ENCODE peak calls at places on chromosomes 11 and 22, in seven cellular contexts. One of them, this sample, is unnamed.

GRCh38 chr11:11558826-11559225 is 63.0 kb downstream of the GALNT18 start:
- DNase-seq in AG08396: no peak
- DNase-seq in iris pigment epithelial cell: no peak
- DNase-seq in retina: no peak
- DNase-seq in activated CD4-positive, alpha-beta T cell treated with anti-CD3 and anti-CD28 coated beads for 36 hours: no peak
- DNase-seq in ACHN: peak
- DNase-seq in MCF 10A: no peak
- DNase-seq in this sample: peak

GRCh38 chr11:128424867-128425285 is 162.5 kb downstream of the ETS1 start:
- DNase-seq in AG08396: peak
- DNase-seq in iris pigment epithelial cell: no peak
- DNase-seq in retina: peak
- DNase-seq in activated CD4-positive, alpha-beta T cell treated with anti-CD3 and anti-CD28 coated beads for 36 hours: no peak
- DNase-seq in ACHN: no peak
- DNase-seq in MCF 10A: no peak
- DNase-seq in this sample: no peak

GRCh38 chr11:134380785-134381184 is 31.3 kb downstream of the B3GAT1 start:
- DNase-seq in AG08396: no peak
- DNase-seq in iris pigment epithelial cell: no peak
- DNase-seq in retina: no peak
- DNase-seq in activated CD4-positive, alpha-beta T cell treated with anti-CD3 and anti-CD28 coated beads for 36 hours: no peak
- DNase-seq in ACHN: no peak
- DNase-seq in MCF 10A: no peak
- DNase-seq in this sample: no peak

GRCh38 chr11:62905927-62906531 is 15.1 kb downstream of the CHRM1 start:
- DNase-seq in AG08396: peak
- DNase-seq in iris pigment epithelial cell: peak
- DNase-seq in retina: peak
- DNase-seq in activated CD4-positive, alpha-beta T cell treated with anti-CD3 and anti-CD28 coated beads for 36 hours: peak
- DNase-seq in ACHN: peak
- DNase-seq in MCF 10A: peak
- DNase-seq in this sample: peak

GRCh38 chr11:78801161-78801884 is 226.7 kb upstream of the NARS2 start:
- DNase-seq in AG08396: peak
- DNase-seq in iris pigment epithelial cell: peak
- DNase-seq in retina: no peak
- DNase-seq in activated CD4-positive, alpha-beta T cell treated with anti-CD3 and anti-CD28 coated beads for 36 hours: no peak
- DNase-seq in ACHN: no peak
- DNase-seq in MCF 10A: peak
- DNase-seq in this sample: peak

GRCh38 chr22:38864361-38865191 is 7.4 kb downstream of the CBX6 start:
- DNase-seq in AG08396: no peak
- DNase-seq in iris pigment epithelial cell: no peak
- DNase-seq in retina: peak
- DNase-seq in activated CD4-positive, alpha-beta T cell treated with anti-CD3 and anti-CD28 coated beads for 36 hours: peak
- DNase-seq in ACHN: no peak
- DNase-seq in MCF 10A: no peak
- DNase-seq in this sample: no peak

GRCh38 chr22:37403267-37403960 is 23.9 kb downstream of the ELFN2 start:
- DNase-seq in AG08396: no peak
- DNase-seq in iris pigment epithelial cell: no peak
- DNase-seq in retina: peak
- DNase-seq in activated CD4-positive, alpha-beta T cell treated with anti-CD3 and anti-CD28 coated beads for 36 hours: no peak
- DNase-seq in ACHN: no peak
- DNase-seq in MCF 10A: no peak
- DNase-seq in this sample: no peak

GRCh38 chr11:118295834-118296454 is 8.6 kb upstream of the CD3E start:
- DNase-seq in AG08396: no peak
- DNase-seq in iris pigment epithelial cell: peak
- DNase-seq in retina: no peak
- DNase-seq in activated CD4-positive, alpha-beta T cell treated with anti-CD3 and anti-CD28 coated beads for 36 hours: peak
- DNase-seq in ACHN: peak
- DNase-seq in MCF 10A: peak
- DNase-seq in this sample: peak

GRCh38 chr11:81989093-81989492 is 744.6 kb downstream of the FAM181B start:
- DNase-seq in AG08396: peak
- DNase-seq in iris pigment epithelial cell: no peak
- DNase-seq in retina: no peak
- DNase-seq in activated CD4-positive, alpha-beta T cell treated with anti-CD3 and anti-CD28 coated beads for 36 hours: no peak
- DNase-seq in ACHN: no peak
- DNase-seq in MCF 10A: peak
- DNase-seq in this sample: peak

GRCh38 chr11:8745431-8745986 is 62.9 kb downstream of the RPL27A start:
- DNase-seq in AG08396: no peak
- DNase-seq in iris pigment epithelial cell: no peak
- DNase-seq in retina: no peak
- DNase-seq in activated CD4-positive, alpha-beta T cell treated with anti-CD3 and anti-CD28 coated beads for 36 hours: no peak
- DNase-seq in ACHN: no peak
- DNase-seq in MCF 10A: no peak
- DNase-seq in this sample: no peak

GRCh38 chr11:10906521-10906920 is 48.7 kb upstream of the ZBED5 start:
- DNase-seq in AG08396: peak
- DNase-seq in iris pigment epithelial cell: no peak
- DNase-seq in retina: no peak
- DNase-seq in activated CD4-positive, alpha-beta T cell treated with anti-CD3 and anti-CD28 coated beads for 36 hours: no peak
- DNase-seq in ACHN: no peak
- DNase-seq in MCF 10A: peak
- DNase-seq in this sample: no peak

GRCh38 chr11:134554861-134555260 is 142.8 kb upstream of the B3GAT1 start:
- DNase-seq in AG08396: no peak
- DNase-seq in iris pigment epithelial cell: no peak
- DNase-seq in retina: no peak
- DNase-seq in activated CD4-positive, alpha-beta T cell treated with anti-CD3 and anti-CD28 coated beads for 36 hours: no peak
- DNase-seq in ACHN: no peak
- DNase-seq in MCF 10A: no peak
- DNase-seq in this sample: no peak

GRCh38 chr11:65459552-65459951 is 37.0 kb downstream of the NEAT1 start:
- DNase-seq in AG08396: no peak
- DNase-seq in iris pigment epithelial cell: no peak
- DNase-seq in retina: no peak
- DNase-seq in activated CD4-positive, alpha-beta T cell treated with anti-CD3 and anti-CD28 coated beads for 36 hours: no peak
- DNase-seq in ACHN: no peak
- DNase-seq in MCF 10A: no peak
- DNase-seq in this sample: no peak

GRCh38 chr22:43795320-43795719 is 16.8 kb downstream of the EFCAB6 start:
- DNase-seq in AG08396: no peak
- DNase-seq in iris pigment epithelial cell: no peak
- DNase-seq in retina: no peak
- DNase-seq in activated CD4-positive, alpha-beta T cell treated with anti-CD3 and anti-CD28 coated beads for 36 hours: no peak
- DNase-seq in ACHN: no peak
- DNase-seq in MCF 10A: no peak
- DNase-seq in this sample: no peak

GRCh38 chr11:77074205-77074604 is 7.4 kb downstream of the CAPN5 start:
- DNase-seq in AG08396: no peak
- DNase-seq in iris pigment epithelial cell: no peak
- DNase-seq in retina: no peak
- DNase-seq in activated CD4-positive, alpha-beta T cell treated with anti-CD3 and anti-CD28 coated beads for 36 hours: no peak
- DNase-seq in ACHN: no peak
- DNase-seq in MCF 10A: no peak
- DNase-seq in this sample: no peak

GRCh38 chr11:121095561-121095960 is 5.5 kb upstream of the TECTA start:
- DNase-seq in AG08396: no peak
- DNase-seq in iris pigment epithelial cell: no peak
- DNase-seq in retina: no peak
- DNase-seq in activated CD4-positive, alpha-beta T cell treated with anti-CD3 and anti-CD28 coated beads for 36 hours: no peak
- DNase-seq in ACHN: no peak
- DNase-seq in MCF 10A: no peak
- DNase-seq in this sample: peak

GRCh38 chr22:25656724-25657123 is 85.3 kb upstream of the MYO18B start:
- DNase-seq in AG08396: no peak
- DNase-seq in iris pigment epithelial cell: no peak
- DNase-seq in retina: no peak
- DNase-seq in activated CD4-positive, alpha-beta T cell treated with anti-CD3 and anti-CD28 coated beads for 36 hours: no peak
- DNase-seq in ACHN: no peak
- DNase-seq in MCF 10A: no peak
- DNase-seq in this sample: no peak

GRCh38 chr11:7668911-7669310 is 4.4 kb downstream of the CYB5R2 start:
- DNase-seq in AG08396: no peak
- DNase-seq in iris pigment epithelial cell: no peak
- DNase-seq in retina: no peak
- DNase-seq in activated CD4-positive, alpha-beta T cell treated with anti-CD3 and anti-CD28 coated beads for 36 hours: no peak
- DNase-seq in ACHN: no peak
- DNase-seq in MCF 10A: no peak
- DNase-seq in this sample: peak

GRCh38 chr11:18536195-18536594 is 9.5 kb upstream of the TSG101 start:
- DNase-seq in AG08396: no peak
- DNase-seq in iris pigment epithelial cell: no peak
- DNase-seq in retina: no peak
- DNase-seq in activated CD4-positive, alpha-beta T cell treated with anti-CD3 and anti-CD28 coated beads for 36 hours: no peak
- DNase-seq in ACHN: no peak
- DNase-seq in MCF 10A: no peak
- DNase-seq in this sample: no peak

GRCh38 chr11:44568358-44568705 is 2.9 kb downstream of the CD82 start:
- DNase-seq in AG08396: no peak
- DNase-seq in iris pigment epithelial cell: no peak
- DNase-seq in retina: no peak
- DNase-seq in activated CD4-positive, alpha-beta T cell treated with anti-CD3 and anti-CD28 coated beads for 36 hours: no peak
- DNase-seq in ACHN: no peak
- DNase-seq in MCF 10A: no peak
- DNase-seq in this sample: no peak

GRCh38 chr22:30265851-30266444 is 703 bp downstream of the OSM start:
- DNase-seq in AG08396: no peak
- DNase-seq in iris pigment epithelial cell: no peak
- DNase-seq in retina: no peak
- DNase-seq in activated CD4-positive, alpha-beta T cell treated with anti-CD3 and anti-CD28 coated beads for 36 hours: peak
- DNase-seq in ACHN: no peak
- DNase-seq in MCF 10A: no peak
- DNase-seq in this sample: no peak

GRCh38 chr11:75334976-75335375 is 16.5 kb downstream of the ARRB1 start:
- DNase-seq in AG08396: no peak
- DNase-seq in iris pigment epithelial cell: no peak
- DNase-seq in retina: no peak
- DNase-seq in activated CD4-positive, alpha-beta T cell treated with anti-CD3 and anti-CD28 coated beads for 36 hours: no peak
- DNase-seq in ACHN: no peak
- DNase-seq in MCF 10A: no peak
- DNase-seq in this sample: no peak

GRCh38 chr11:8192016-8192895 is 23.4 kb upstream of the RIC3 start:
- DNase-seq in AG08396: peak
- DNase-seq in iris pigment epithelial cell: peak
- DNase-seq in retina: peak
- DNase-seq in activated CD4-positive, alpha-beta T cell treated with anti-CD3 and anti-CD28 coated beads for 36 hours: peak
- DNase-seq in ACHN: peak
- DNase-seq in MCF 10A: peak
- DNase-seq in this sample: peak

GRCh38 chr11:1761857-1762536 is 1.7 kb downstream of the CTSD start:
- DNase-seq in AG08396: no peak
- DNase-seq in iris pigment epithelial cell: peak
- DNase-seq in retina: no peak
- DNase-seq in activated CD4-positive, alpha-beta T cell treated with anti-CD3 and anti-CD28 coated beads for 36 hours: no peak
- DNase-seq in ACHN: no peak
- DNase-seq in MCF 10A: no peak
- DNase-seq in this sample: no peak

GRCh38 chr11:86627776-86628455 is 44.5 kb downstream of the ME3 start:
- DNase-seq in AG08396: no peak
- DNase-seq in iris pigment epithelial cell: no peak
- DNase-seq in retina: no peak
- DNase-seq in activated CD4-positive, alpha-beta T cell treated with anti-CD3 and anti-CD28 coated beads for 36 hours: no peak
- DNase-seq in ACHN: no peak
- DNase-seq in MCF 10A: no peak
- DNase-seq in this sample: no peak

GRCh38 chr11:64772318-64773018 is 5.9 kb downstream of the SF1 start:
- DNase-seq in AG08396: no peak
- DNase-seq in iris pigment epithelial cell: no peak
- DNase-seq in retina: no peak
- DNase-seq in activated CD4-positive, alpha-beta T cell treated with anti-CD3 and anti-CD28 coated beads for 36 hours: no peak
- DNase-seq in ACHN: no peak
- DNase-seq in MCF 10A: no peak
- DNase-seq in this sample: no peak

GRCh38 chr22:45804986-45805325 is 133.3 kb downstream of the ATXN10 start:
- DNase-seq in AG08396: peak
- DNase-seq in iris pigment epithelial cell: peak
- DNase-seq in retina: no peak
- DNase-seq in activated CD4-positive, alpha-beta T cell treated with anti-CD3 and anti-CD28 coated beads for 36 hours: no peak
- DNase-seq in ACHN: peak
- DNase-seq in MCF 10A: peak
- DNase-seq in this sample: peak

GRCh38 chr22:39234157-39234793 is 10.5 kb downstream of the PDGFB start:
- DNase-seq in AG08396: peak
- DNase-seq in iris pigment epithelial cell: no peak
- DNase-seq in retina: peak
- DNase-seq in activated CD4-positive, alpha-beta T cell treated with anti-CD3 and anti-CD28 coated beads for 36 hours: no peak
- DNase-seq in ACHN: no peak
- DNase-seq in MCF 10A: no peak
- DNase-seq in this sample: no peak

GRCh38 chr11:45879803-45880685 is 5.4 kb upstream of the MAPK8IP1 start:
- DNase-seq in AG08396: no peak
- DNase-seq in iris pigment epithelial cell: peak
- DNase-seq in retina: no peak
- DNase-seq in activated CD4-positive, alpha-beta T cell treated with anti-CD3 and anti-CD28 coated beads for 36 hours: no peak
- DNase-seq in ACHN: peak
- DNase-seq in MCF 10A: peak
- DNase-seq in this sample: no peak

GRCh38 chr11:57406337-57406904 is 16.0 kb upstream of the PRG2 start:
- DNase-seq in AG08396: no peak
- DNase-seq in iris pigment epithelial cell: peak
- DNase-seq in retina: no peak
- DNase-seq in activated CD4-positive, alpha-beta T cell treated with anti-CD3 and anti-CD28 coated beads for 36 hours: peak
- DNase-seq in ACHN: peak
- DNase-seq in MCF 10A: no peak
- DNase-seq in this sample: peak

GRCh38 chr11:108825381-108825780 is 160.5 kb downstream of the DDX10 start:
- DNase-seq in AG08396: no peak
- DNase-seq in iris pigment epithelial cell: peak
- DNase-seq in retina: no peak
- DNase-seq in activated CD4-positive, alpha-beta T cell treated with anti-CD3 and anti-CD28 coated beads for 36 hours: no peak
- DNase-seq in ACHN: no peak
- DNase-seq in MCF 10A: no peak
- DNase-seq in this sample: peak

GRCh38 chr11:19994712-19995111 is 165.6 kb downstream of the DBX1 start:
- DNase-seq in AG08396: no peak
- DNase-seq in iris pigment epithelial cell: no peak
- DNase-seq in retina: no peak
- DNase-seq in activated CD4-positive, alpha-beta T cell treated with anti-CD3 and anti-CD28 coated beads for 36 hours: no peak
- DNase-seq in ACHN: no peak
- DNase-seq in MCF 10A: no peak
- DNase-seq in this sample: no peak

GRCh38 chr22:37275622-37276021 is 6.7 kb upstream of the CYTH4 start:
- DNase-seq in AG08396: no peak
- DNase-seq in iris pigment epithelial cell: no peak
- DNase-seq in retina: no peak
- DNase-seq in activated CD4-positive, alpha-beta T cell treated with anti-CD3 and anti-CD28 coated beads for 36 hours: peak
- DNase-seq in ACHN: no peak
- DNase-seq in MCF 10A: no peak
- DNase-seq in this sample: no peak

GRCh38 chr11:65043881-65044501 is 3.0 kb downstream of the SAC3D1 start:
- DNase-seq in AG08396: peak
- DNase-seq in iris pigment epithelial cell: no peak
- DNase-seq in retina: no peak
- DNase-seq in activated CD4-positive, alpha-beta T cell treated with anti-CD3 and anti-CD28 coated beads for 36 hours: no peak
- DNase-seq in ACHN: no peak
- DNase-seq in MCF 10A: peak
- DNase-seq in this sample: peak

GRCh38 chr11:64146036-64146943 is 19.6 kb downstream of the MACROD1 start:
- DNase-seq in AG08396: peak
- DNase-seq in iris pigment epithelial cell: peak
- DNase-seq in retina: no peak
- DNase-seq in activated CD4-positive, alpha-beta T cell treated with anti-CD3 and anti-CD28 coated beads for 36 hours: peak
- DNase-seq in ACHN: peak
- DNase-seq in MCF 10A: peak
- DNase-seq in this sample: peak